ENCODE peak calls at places on chromosomes 3 and 15, in four cellular contexts. J is H9, Z is trophoblast cell, U is H1. E is an unnamed sample.

GRCh38 chr3:106423321-106424225 is 554.8 kb upstream of the CBLB start:
- DNase-seq in J (no peak), Z (no peak), U (no peak), E (no peak)

GRCh38 chr3:183826854-183827253 is 1.5 kb upstream of the MAP6D1 start:
- DNase-seq in J (no peak), U (no peak), Z (no peak), E (no peak)

GRCh38 chr3:19947549-19948071 is 713 bp downstream of the RAB5A start:
- DNase-seq in J (peak; percentile 58), Z (peak; percentile 56), U (peak; percentile 75), E (peak; percentile 78)

GRCh38 chr3:27185231-27185989 is 183.8 kb downstream of the NEK10 start:
- DNase-seq in Z (no peak), U (no peak), J (no peak), E (no peak)

GRCh38 chr3:14879161-14879888 is 60.6 kb downstream of the FGD5 start:
- DNase-seq in J (peak; percentile 38), U (no peak), Z (no peak), E (peak; percentile 51)

GRCh38 chr3:45664558-45664957 is 24.6 kb upstream of the SACM1L start:
- DNase-seq in Z (no peak), J (no peak), U (no peak), E (no peak)

GRCh38 chr15:40928975-40929729 is at the start of gene DLL4:
- DNase-seq in Z (peak; percentile 37), J (peak; percentile 94), U (peak; percentile 87), E (peak; percentile 86)

GRCh38 chr15:44603126-44603525 is 60.3 kb downstream of the SPG11 start:
- DNase-seq in J (no peak), Z (peak; percentile 72), U (no peak), E (no peak)

GRCh38 chr3:127425505-127426443 is 137.9 kb upstream of the PRR20G start:
- DNase-seq in U (peak; percentile 39), J (peak; percentile 22), Z (no peak), E (no peak)

GRCh38 chr3:51585197-51585596 is 46.7 kb downstream of the RAD54L2 start:
- DNase-seq in U (no peak), Z (no peak), J (no peak), E (no peak)

GRCh38 chr15:90456236-90456635 is 68.2 kb downstream of the IQGAP1 start:
- DNase-seq in Z (no peak), J (no peak), U (no peak), E (peak; percentile 63)

GRCh38 chr15:56244237-56244810 is 645 bp upstream of the RFX7 start:
- DNase-seq in J (peak; percentile 93), Z (no peak), U (peak; percentile 72), E (peak; percentile 96)

GRCh38 chr3:10774129-10774670 is 41.8 kb upstream of the SLC6A11 start:
- DNase-seq in Z (no peak), U (peak; percentile 14), J (no peak), E (no peak)

GRCh38 chr15:80568876-80569605 is 126.1 kb upstream of the ABHD17C start:
- DNase-seq in U (no peak), Z (no peak), J (peak; percentile 17), E (no peak)

GRCh38 chr15:75650908-75651809 is 3.4 kb downstream of the SNX33 start:
- DNase-seq in J (no peak), U (no peak), Z (no peak), E (no peak)

GRCh38 chr3:195760345-195760983 is 39.7 kb downstream of the MUC20 start:
- DNase-seq in J (no peak), U (peak; percentile 31), Z (no peak), E (no peak)

GRCh38 chr3:59641169-59641914 is 591.5 kb upstream of the CFAP20DC start:
- DNase-seq in U (no peak), J (no peak), Z (no peak), E (no peak)

GRCh38 chr3:13011369-13012227 is 61.6 kb downstream of the IQSEC1 start:
- DNase-seq in Z (no peak), J (no peak), U (no peak), E (no peak)

GRCh38 chr15:63891079-63891762 is 57.5 kb upstream of the HERC1 start:
- DNase-seq in U (peak; percentile 94), Z (peak; percentile 84), J (peak; percentile 89), E (peak; percentile 92)

GRCh38 chr3:9703736-9704342 is at the start of gene CPNE9:
- DNase-seq in U (peak; percentile 69), Z (no peak), J (peak; percentile 41), E (no peak)

GRCh38 chr3:73294532-73294931 is 233.1 kb downstream of the EBLN2 start:
- DNase-seq in Z (no peak), U (no peak), J (peak; percentile 35), E (peak; percentile 48)

GRCh38 chr15:73069109-73069508 is 16.8 kb downstream of the NEO1 start:
- DNase-seq in J (no peak), U (no peak), Z (no peak), E (no peak)

GRCh38 chr3:187807086-187807862 is 62.0 kb upstream of the BCL6 start:
- DNase-seq in J (no peak), Z (no peak), U (no peak), E (no peak)

GRCh38 chr15:73691398-73691797 is 7.2 kb downstream of the CD276 start:
- DNase-seq in U (no peak), Z (no peak), J (peak; percentile 86), E (peak; percentile 94)

GRCh38 chr3:59261009-59261408 is 211.2 kb upstream of the CFAP20DC start:
- DNase-seq in J (no peak), Z (no peak), U (no peak), E (peak; percentile 37)

GRCh38 chr3:170027691-170028102 is 10.1 kb upstream of the GPR160 start:
- DNase-seq in U (no peak), J (no peak), Z (no peak), E (no peak)

DNA sequence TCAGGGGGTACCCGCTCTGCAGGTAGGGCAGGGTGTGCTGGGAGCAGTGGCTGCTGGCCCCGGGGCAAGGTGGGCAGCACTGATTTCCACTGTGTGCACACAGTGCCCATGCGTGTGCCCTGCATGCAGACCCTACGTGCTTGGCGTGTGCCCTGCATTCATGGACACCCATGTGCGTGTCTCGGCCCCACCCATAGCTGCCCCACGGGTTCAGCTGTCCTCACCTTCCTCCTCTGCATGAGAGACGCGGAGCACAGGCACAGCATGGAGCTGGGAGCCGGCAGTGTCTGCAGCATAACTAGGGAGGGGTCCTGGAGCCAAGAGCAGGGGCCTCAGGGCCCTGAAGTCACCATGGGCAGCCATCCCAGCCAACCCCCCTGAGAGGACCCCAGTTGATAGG is 1.6 kb upstream of the UCN2 start:
- DNase-seq in J (no peak), U (no peak), Z (no peak), E (no peak)
- H3K23ac ChIP-seq in J (no peak overlapping the region), U (no peak overlapping the region), Z (no peak overlapping the region), E (no peak overlapping the region)

DNA sequence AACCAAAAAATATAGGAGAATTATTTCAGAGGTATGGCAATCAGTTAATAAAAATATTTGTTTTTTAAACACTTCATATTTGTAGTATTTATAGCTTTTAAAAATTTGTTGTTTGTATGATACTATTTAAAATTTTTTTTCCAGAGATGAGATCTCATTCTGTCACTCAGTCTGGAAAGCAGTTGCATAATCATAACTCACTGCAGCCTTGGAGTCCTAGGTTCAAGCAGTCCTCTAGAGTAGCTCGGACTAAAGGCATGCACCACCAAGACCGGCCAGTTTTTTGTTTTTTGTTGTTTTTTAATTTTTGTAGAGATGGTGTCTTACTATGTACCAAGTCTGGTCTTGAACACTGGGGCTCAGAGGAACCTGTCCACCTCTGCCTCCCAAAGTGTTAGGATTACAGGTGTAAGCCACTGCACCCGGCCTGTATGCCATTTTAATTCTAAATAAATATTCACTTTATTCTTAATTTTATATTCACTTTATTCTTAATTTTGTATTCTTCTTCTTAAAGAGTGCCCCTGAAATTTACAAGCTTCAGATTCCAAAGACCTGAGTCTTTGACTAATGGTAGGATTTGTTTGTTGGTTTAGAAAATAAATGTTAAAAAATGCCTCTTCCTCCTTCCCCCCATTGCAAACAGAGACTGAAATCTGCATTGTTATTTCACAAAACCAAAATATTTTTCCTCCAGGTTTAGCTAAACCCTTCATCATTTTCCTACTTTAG is 9.4 kb downstream of the TGFBR2 start:
- DNase-seq in Z (no peak), J (no peak), U (no peak), E (no peak)
- H3K79me2 ChIP-seq in Z (peaks cover 14% of the 10 kb centered on the region), J (peaks cover 37% of the 10 kb centered on the region), U (peaks cover 11% of the 10 kb centered on the region), E (peaks cover 30% of the 10 kb centered on the region)

DNA sequence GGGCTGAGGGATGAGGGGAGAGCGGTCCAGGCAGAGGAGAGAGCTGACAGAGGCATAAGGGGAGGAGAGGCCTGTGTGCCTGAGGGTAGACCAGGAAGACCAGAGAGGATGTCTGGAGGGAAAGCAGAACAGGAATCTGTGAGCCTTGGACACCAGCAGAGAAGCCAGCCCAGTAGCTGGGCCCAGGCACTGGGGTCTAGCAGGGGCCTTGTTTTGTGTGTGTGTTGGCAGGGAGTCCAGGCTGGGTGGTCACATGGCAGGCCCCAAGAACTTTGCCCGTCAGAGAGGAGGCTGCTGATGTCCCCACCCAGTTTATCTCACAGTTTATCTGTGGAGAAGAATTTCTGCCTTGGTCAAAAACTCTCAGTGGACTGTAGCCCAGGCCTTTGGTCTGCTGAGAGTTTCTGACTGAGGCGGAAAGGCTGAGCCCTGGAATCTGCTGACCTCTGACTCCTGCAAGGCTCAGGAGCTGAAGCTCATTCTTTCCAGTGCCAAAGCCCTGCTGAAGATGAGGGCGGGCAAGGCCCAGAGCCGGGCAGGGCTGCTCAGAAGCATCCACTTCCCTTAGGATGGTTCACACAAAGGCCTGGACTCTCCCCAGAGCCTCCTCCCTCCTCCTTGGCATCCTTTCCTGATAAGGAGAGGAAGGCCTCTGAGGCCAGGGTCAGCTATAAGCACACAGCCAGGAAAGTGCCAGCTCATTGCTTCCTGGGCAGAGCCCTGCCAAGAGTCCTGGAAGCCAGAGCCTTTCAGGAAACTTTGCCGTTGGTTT is 37.0 kb upstream of the SLCO2A1 start:
- DNase-seq in Z (no peak), U (peak; percentile 32), J (no peak), E (no peak)
- H3K23ac ChIP-seq in Z (no peak overlapping the region), U (no peak overlapping the region), J (no peak overlapping the region), E (no peak overlapping the region)

DNA sequence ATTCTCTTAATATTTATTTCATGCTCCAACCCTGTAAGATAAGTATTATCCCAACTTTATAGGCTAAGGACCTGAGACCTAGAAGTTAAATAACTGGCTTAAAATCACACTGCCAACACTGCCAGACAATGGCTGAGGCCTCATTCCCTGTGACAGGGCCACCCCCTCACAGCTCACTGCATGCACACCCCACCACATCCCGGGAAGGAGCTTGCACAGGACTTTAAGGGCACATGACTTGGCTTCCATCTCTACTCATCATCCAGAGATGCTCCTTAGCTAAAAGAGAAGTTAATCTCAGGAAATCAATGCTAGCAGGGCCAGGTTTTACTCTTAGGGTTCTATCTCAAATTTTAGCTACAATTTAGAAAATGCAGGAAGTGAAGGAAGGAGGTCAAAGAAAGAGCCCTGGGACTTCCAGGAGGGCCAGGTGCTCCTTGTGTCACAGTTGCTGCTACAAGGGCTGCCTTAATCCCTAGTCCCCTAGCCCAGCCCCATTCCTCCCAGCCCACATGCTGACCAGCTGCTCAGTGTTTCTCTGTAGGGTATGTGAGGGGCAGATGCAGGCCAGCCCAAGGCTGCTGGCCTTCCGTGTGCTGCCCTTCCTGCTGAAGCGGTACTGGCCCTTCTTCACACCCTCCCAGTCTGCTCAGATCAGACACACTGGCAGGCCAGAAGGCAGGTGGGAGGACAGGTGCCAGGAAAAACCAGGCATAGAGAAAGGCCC is 53.5 kb downstream of the WWTR1 start:
- DNase-seq in J (peak; percentile 63), U (no peak), Z (peak; percentile 61), E (peak; percentile 62)
- H3K79me2 ChIP-seq in J (peaks cover 8% of the 10 kb centered on the region), U (no peaks in the 10 kb centered on the region), Z (peaks cover 4% of the 10 kb centered on the region), E (no peaks in the 10 kb centered on the region)

DNA sequence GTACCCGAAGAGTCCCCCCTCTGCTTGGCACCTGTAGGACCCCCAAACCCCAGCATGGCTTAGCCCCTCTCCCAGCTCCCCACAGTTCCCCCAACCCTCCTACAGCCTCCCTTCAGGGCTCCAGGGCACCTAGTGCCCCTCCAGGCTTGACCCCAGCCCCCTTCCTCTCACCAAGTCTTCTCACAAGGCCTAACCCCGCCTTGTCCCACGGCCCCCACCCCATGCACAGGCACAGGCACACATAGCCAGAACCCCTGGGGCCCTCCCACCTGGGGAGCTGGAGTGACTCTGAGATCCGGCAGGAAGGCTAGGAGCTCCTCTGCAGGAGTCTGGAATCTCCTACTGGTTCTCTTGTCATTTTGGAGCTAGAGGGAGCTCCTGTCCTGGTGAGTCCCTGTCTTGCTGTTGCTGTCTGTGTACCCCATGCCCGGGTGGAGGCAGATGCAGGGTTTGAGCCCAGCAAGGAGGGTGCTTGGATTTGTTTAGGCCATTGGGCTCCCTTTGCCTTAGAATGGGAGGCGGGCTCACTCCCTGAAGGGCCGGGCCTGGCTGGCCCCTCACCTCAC is 39.6 kb downstream of the KLF13 start:
- DNase-seq in U (no peak), Z (no peak), J (peak; percentile 59), E (peak; percentile 77)
- H3K23ac ChIP-seq in U (no peak overlapping the region), Z (no peak overlapping the region), J (no peak overlapping the region), E (no peak overlapping the region)

E was measured in mesendoderm.